ENCODE peak calls at places on chromosomes 13 and 19, in five cellular contexts. W, G, D, P and A are unnamed samples.

GRCh38 chr13:31267126-31267784 is 67.5 kb downstream of the B3GLCT start:
- DNase-seq in G (peak), W (no peak), D (no peak), P (peak), A (no peak)

GRCh38 chr13:113139580-113139979 is 17.0 kb downstream of the F10 start:
- DNase-seq in G (no peak), D (no peak), P (no peak), W (no peak), A (no peak)

GRCh38 chr13:104936304-104936703 is 1599.2 kb downstream of the EFNB2 start:
- DNase-seq in D (no peak), W (no peak), P (no peak), G (no peak), A (no peak)

GRCh38 chr13:30865131-30866009 is 40.7 kb upstream of the MEDAG start:
- DNase-seq in P (peak), G (peak), D (no peak), W (peak), A (peak)

GRCh38 chr19:15251010-15251748 is 18.9 kb upstream of the EPHX3 start:
- DNase-seq in G (peak), P (peak), D (no peak), W (no peak), A (no peak)

GRCh38 chr19:3095375-3096191 is 1.4 kb downstream of the GNA11 start:
- DNase-seq in D (peak), W (peak), P (no peak), G (peak), A (peak)

GRCh38 chr19:58203814-58204475 is 21.1 kb downstream of the ZNF274 start:
- DNase-seq in P (peak), G (no peak), W (no peak), D (no peak), A (no peak)

GRCh38 chr13:78958019-78958418 is 299.1 kb upstream of the OBI1 start:
- DNase-seq in P (no peak), W (no peak), G (no peak), D (no peak), A (no peak)

GRCh38 chr19:17183858-17184271 is 31.3 kb upstream of the USE1 start:
- DNase-seq in G (no peak), P (no peak), W (peak), D (no peak), A (no peak)

GRCh38 chr19:925912-926594 is at the start of gene ARID3A:
- DNase-seq in D (no peak), G (peak), P (peak), W (no peak), A (peak)

GRCh38 chr19:27906081-27906480 is 1306.9 kb downstream of the UQCRFS1 start:
- DNase-seq in G (no peak), W (no peak), D (no peak), P (no peak), A (no peak)

GRCh38 chr19:35155441-35155840 is 906 bp downstream of the FXYD5 start:
- DNase-seq in W (no peak), D (no peak), G (no peak), P (no peak), A (no peak)

GRCh38 chr13:113077566-113077952 is 28.0 kb upstream of the F7 start:
- DNase-seq in P (no peak), D (no peak), G (no peak), W (no peak), A (no peak)

GRCh38 chr19:41753936-41754529 is 1.3 kb upstream of the CEACAM6 start:
- DNase-seq in D (peak), P (peak), W (peak), G (peak), A (peak)

GRCh38 chr13:50990540-50991506 is 81.2 kb downstream of the RNASEH2B start:
- DNase-seq in G (peak), P (peak), W (no peak), D (no peak), A (peak)

GRCh38 chr19:35509018-35509652 is 4.3 kb downstream of the DMKN start:
- DNase-seq in G (no peak), W (peak), P (no peak), D (no peak), A (peak)

GRCh38 chr13:114119196-114119595 is 13.2 kb downstream of the RASA3 start:
- DNase-seq in W (no peak), P (peak), G (peak), D (no peak), A (peak)

GRCh38 chr19:2612619-2613249 is 89.8 kb downstream of the GNG7 start:
- DNase-seq in P (no peak), D (no peak), W (no peak), G (no peak), A (no peak)

GRCh38 chr19:55383789-55384575 is at the start of gene TMEM238:
- DNase-seq in D (no peak), W (peak), P (peak), G (peak), A (peak)

GRCh38 chr19:3606174-3606689 is 443 bp downstream of the TBXA2R start:
- DNase-seq in D (no peak), P (no peak), W (no peak), G (no peak), A (peak)

GRCh38 chr13:111206148-111206547 is 91.0 kb downstream of the ARHGEF7 start:
- DNase-seq in D (no peak), P (no peak), G (no peak), W (no peak), A (no peak)

GRCh38 chr13:33347866-33348265 is 62.3 kb upstream of the STARD13 start:
- DNase-seq in G (no peak), W (no peak), D (no peak), P (no peak), A (no peak)

GRCh38 chr13:50025446-50025845 is 10.2 kb downstream of the KCNRG start:
- DNase-seq in G (no peak), P (no peak), D (no peak), W (no peak), A (no peak)

GRCh38 chr19:13212759-13213330 is 62.6 kb downstream of the IER2 start:
- DNase-seq in P (peak), G (peak), D (peak), W (peak), A (peak)

GRCh38 chr13:49681837-49682236 is 9.4 kb downstream of the EBPL start:
- DNase-seq in G (peak), D (no peak), P (peak), W (no peak), A (peak)

GRCh38 chr19:2618611-2619010 is 83.9 kb downstream of the GNG7 start:
- DNase-seq in D (peak), P (peak), W (peak), G (peak), A (no peak)

GRCh38 chr19:2270157-2270571 is 11.8 kb downstream of the PEAK3 start:
- DNase-seq in P (no peak), G (peak), W (no peak), D (no peak), A (peak)

GRCh38 chr13:80572867-80573266 is 231.9 kb upstream of the SPRY2 start:
- DNase-seq in W (no peak), G (no peak), P (no peak), D (no peak), A (no peak)

GRCh38 chr13:109790951-109791605 is 4.7 kb upstream of the IRS2 start:
- DNase-seq in D (no peak), W (peak), G (peak), P (peak), A (peak)

GRCh38 chr19:17451820-17452219 is 3.4 kb upstream of the TMEM221 start:
- DNase-seq in W (no peak), P (no peak), D (no peak), G (no peak), A (no peak)